ENCODE peak calls at places on chromosomes 5 and 9, in ten cellular contexts. C is psoas muscle, A is cerebellar cortex, H is islet precursor cell, V is WTC11, I is H54, N is HEK293T, W is GM12865, R is HL-60, G is ELR. M is an unnamed sample.

GRCh38 chr5:41794478-41794877 is 75.7 kb downstream of the OXCT1 start:
- DNase-seq in G (peak; percentile 97), I (peak; percentile 15), H (peak; percentile 85), W (no peak), C (no peak), A (no peak), N (no peak), V (no peak), R (no peak), M (peak; percentile 90)

GRCh38 chr9:137451976-137452760 is 7.0 kb downstream of the NSMF start:
- DNase-seq in G (no peak), V (peak; percentile 8), W (no peak), I (no peak), A (no peak), R (peak; percentile 94), N (no peak), C (peak; percentile 23), H (no peak), M (no peak)

GRCh38 chr9:121975801-121976277 is 117.3 kb downstream of the TTLL11 start:
- DNase-seq in I (no peak), A (no peak), R (no peak), N (no peak), W (no peak), H (no peak), C (no peak), V (no peak), G (peak; percentile 47), M (peak; percentile 80)

GRCh38 chr9:78510035-78510434 is 213.1 kb downstream of the PSAT1 start:
- DNase-seq in A (no peak), I (no peak), N (no peak), R (no peak), W (no peak), V (no peak), C (no peak), H (no peak), G (no peak), M (no peak)

GRCh38 chr5:116510525-116510924 is 64.1 kb downstream of the SEMA6A start:
- DNase-seq in V (no peak), N (no peak), A (no peak), I (no peak), W (no peak), H (no peak), G (no peak), C (no peak), R (no peak), M (no peak)

GRCh38 chr5:36396640-36397039 is 94.9 kb upstream of the RANBP3L start:
- DNase-seq in R (no peak), V (no peak), G (peak; percentile 28), C (no peak), H (no peak), N (no peak), A (no peak), W (no peak), I (no peak), M (no peak)

GRCh38 chr9:95055851-95056551 is 261.5 kb downstream of the FANCC start:
- DNase-seq in I (no peak), A (no peak), V (no peak), W (no peak), H (peak; percentile 65), G (peak; percentile 44), C (peak; percentile 42), R (no peak), N (no peak), M (no peak)

GRCh38 chr5:31864015-31864414 is 225.1 kb downstream of the PDZD2 start:
- DNase-seq in R (no peak), A (no peak), N (no peak), W (no peak), I (no peak), C (no peak), V (no peak), H (peak; percentile 81), G (no peak), M (no peak)

GRCh38 chr5:16057277-16057676 is 122.3 kb downstream of the MARCHF11 start:
- DNase-seq in C (no peak), G (peak; percentile 63), A (no peak), H (no peak), V (no peak), N (no peak), W (no peak), I (no peak), R (no peak), M (peak; percentile 82)

GRCh38 chr5:91925249-91925648 is 542.1 kb upstream of the ARRDC3 start:
- DNase-seq in C (no peak), N (no peak), I (no peak), R (no peak), G (no peak), H (no peak), W (no peak), A (no peak), V (no peak), M (no peak)

GRCh38 chr5:141674747-141675146 is 7.3 kb downstream of the ARAP3 start:
- DNase-seq in V (peak; percentile 61), I (no peak), C (no peak), W (no peak), R (no peak), A (no peak), N (no peak), H (no peak), G (no peak), M (no peak)

GRCh38 chr5:17838506-17838905 is 204.2 kb downstream of the TAF11L14 start:
- DNase-seq in H (no peak), W (no peak), I (no peak), G (no peak), V (no peak), N (no peak), C (no peak), R (no peak), A (no peak), M (peak; percentile 15)

GRCh38 chr9:91038483-91039124 is 237.0 kb downstream of the SYK start:
- DNase-seq in G (no peak), W (no peak), C (no peak), H (no peak), V (no peak), I (no peak), R (no peak), A (no peak), N (no peak), M (no peak)

GRCh38 chr5:112126982-112127381 is 292.1 kb downstream of the EPB41L4A start:
- DNase-seq in C (no peak), R (no peak), V (no peak), I (no peak), A (no peak), N (no peak), W (no peak), H (no peak), G (no peak), M (no peak)

GRCh38 chr5:134236820-134237219 is 10.9 kb upstream of the PPP2CA start:
- DNase-seq in A (no peak), I (no peak), C (no peak), G (no peak), W (no peak), R (no peak), N (no peak), V (no peak), H (no peak), M (no peak)

GRCh38 chr5:133232435-133232834 is 180.6 kb downstream of the HSPA4 start:
- DNase-seq in A (no peak), H (no peak), G (no peak), W (no peak), R (no peak), I (no peak), N (no peak), C (no peak), V (no peak), M (no peak)

GRCh38 chr9:5629312-5630037 is 568 bp downstream of the RIC1 start:
- DNase-seq in N (peak; percentile 17), R (no peak), G (peak; percentile 48), V (peak; percentile 42), I (no peak), A (peak; percentile 35), W (peak; percentile 70), C (peak; percentile 60), H (peak; percentile 75), M (peak; percentile 62)

GRCh38 chr5:7464182-7464581 is 68.2 kb downstream of the ADCY2 start:
- DNase-seq in H (peak; percentile 84), W (no peak), V (no peak), A (no peak), I (no peak), R (no peak), C (no peak), G (no peak), N (no peak), M (no peak)

GRCh38 chr9:124754289-124754688 is 16.8 kb downstream of the NR6A1 start:
- DNase-seq in W (no peak), C (no peak), A (no peak), N (no peak), H (no peak), V (no peak), I (no peak), G (peak; percentile 70), R (no peak), M (peak; percentile 43)

GRCh38 chr5:158272409-158272808 is 413.5 kb upstream of the CLINT1 start:
- DNase-seq in W (no peak), A (no peak), C (no peak), I (no peak), H (no peak), N (no peak), V (no peak), R (no peak), G (no peak), M (no peak)

GRCh38 chr5:156142867-156143266 is 184.1 kb upstream of the SGCD start:
- DNase-seq in N (no peak), C (no peak), I (no peak), R (no peak), W (no peak), G (no peak), A (no peak), V (no peak), H (no peak), M (no peak)

GRCh38 chr5:55438931-55439477 is 95.8 kb downstream of the PLPP1 start:
- DNase-seq in N (no peak), C (no peak), V (no peak), W (no peak), H (peak; percentile 71), R (no peak), G (no peak), I (no peak), A (peak; percentile 34), M (no peak)

GRCh38 chr5:482506-482905 is 39.5 kb downstream of the EXOC3 start:
- DNase-seq in A (no peak), N (no peak), V (no peak), G (no peak), W (no peak), C (no peak), H (no peak), I (no peak), R (no peak), M (no peak)

GRCh38 chr5:122576266-122577016 is 198.4 kb upstream of the SNX2 start:
- DNase-seq in N (no peak), I (no peak), V (no peak), R (no peak), A (no peak), W (no peak), G (no peak), C (no peak), H (no peak), M (no peak)

GRCh38 chr5:154044099-154044498 is 5.3 kb downstream of the MFAP3 start:
- DNase-seq in W (no peak), V (no peak), G (no peak), N (no peak), H (no peak), C (no peak), I (no peak), R (no peak), A (no peak), M (no peak)

GRCh38 chr9:104279535-104280215 is 185.6 kb downstream of the SMC2 start:
- DNase-seq in R (no peak), G (peak; percentile 60), V (no peak), N (no peak), I (no peak), H (no peak), W (no peak), A (no peak), C (no peak), M (peak; percentile 6)

GRCh38 chr5:125775896-125776295 is 647.3 kb upstream of the GRAMD2B start:
- DNase-seq in V (no peak), H (no peak), N (no peak), W (no peak), I (no peak), R (no peak), C (no peak), G (no peak), A (peak; percentile 51), M (no peak)

GRCh38 chr5:148827723-148828122 is 1.3 kb downstream of the ADRB2 start:
- DNase-seq in A (no peak), G (peak; percentile 70), N (no peak), I (no peak), W (no peak), C (no peak), R (no peak), V (no peak), H (no peak), M (peak; percentile 29)